ENCODE peak calls at places on chromosomes 16 and 17, in ten cellular contexts. V, R, K, X, P, A, L, G, E and C are unnamed samples.

GRCh38 chr17:57946798-57947358 is 8.3 kb downstream of the CUEDC1 start:
- DNase-seq in E (no peak), K (peak; percentile 66), P (no peak), R (peak; percentile 46), L (peak; percentile 12), A (no peak), G (no peak), X (peak; percentile 55), V (peak; percentile 63), C (peak; percentile 81)

GRCh38 chr16:89104303-89104702 is 10.7 kb downstream of the ACSF3 start:
- DNase-seq in G (no peak), E (no peak), X (no peak), V (no peak), L (no peak), K (no peak), A (no peak), R (no peak), P (no peak), C (no peak)

GRCh38 chr16:53745753-53746258 is 41.9 kb downstream of the FTO start:
- DNase-seq in E (no peak), R (no peak), K (peak; percentile 31), P (no peak), X (peak; percentile 25), G (no peak), A (no peak), V (no peak), L (no peak), C (no peak)

GRCh38 chr16:79970551-79971236 is 370.2 kb upstream of the MAF start:
- DNase-seq in V (peak; percentile 69), E (no peak), A (peak; percentile 32), R (no peak), L (no peak), K (peak; percentile 29), P (no peak), G (peak; percentile 1), X (peak; percentile 17), C (no peak)

GRCh38 chr16:68676113-68676860 is 31.2 kb downstream of the CDH3 start:
- DNase-seq in R (no peak), K (no peak), P (no peak), X (peak; percentile 59), V (no peak), A (no peak), G (no peak), E (no peak), L (no peak), C (no peak)

GRCh38 chr17:60087882-60088669 is 9.4 kb upstream of the HEATR6 start:
- DNase-seq in R (no peak), A (no peak), P (no peak), L (no peak), K (peak; percentile 72), X (peak; percentile 65), V (no peak), G (no peak), E (no peak), C (no peak)

GRCh38 chr16:14011006-14011405 is 60.1 kb upstream of the MRTFB start:
- DNase-seq in E (no peak), P (no peak), X (no peak), L (no peak), G (no peak), R (no peak), A (no peak), K (no peak), V (no peak), C (no peak)

GRCh38 chr16:3087243-3087791 is 11.8 kb downstream of the ZSCAN10 start:
- DNase-seq in K (peak; percentile 32), E (no peak), A (no peak), V (peak; percentile 41), X (peak; percentile 17), R (no peak), G (no peak), P (no peak), L (no peak), C (no peak)

GRCh38 chr17:67019126-67019507 is 25.2 kb upstream of the CACNG1 start:
- DNase-seq in K (no peak), X (no peak), L (no peak), G (no peak), V (no peak), A (no peak), R (no peak), E (no peak), P (no peak), C (no peak)